ENCODE peak calls at places on chromosomes 2 and 18, in eight cellular contexts. One of them, this sample, is unnamed.

GRCh38 chr2:147543056-147543455 is 301.8 kb upstream of the ACVR2A start:
- DNase-seq in NCI-H2171 treated with DMSO at 0.1 percent for 48 hours: no peak
- DNase-seq in Daoy: no peak
- DNase-seq in activated T-cell treated with anti-CD3 and anti-CD28 coated beads for 48 hours: no peak
- DNase-seq in activated CD8-positive, alpha-beta memory T cell treated with anti-CD3 and anti-CD28 coated beads for 4 hours: no peak
- DNase-seq in NCI-H1092: no peak
- DNase-seq in stimulated activated CD4-positive, alpha-beta T cell treated with anti-CD3 and anti-CD28 coated beads, Interleukin-1b, Interleukin-23, amount 100 ng/mL, for 24 hours: no peak
- DNase-seq in AML-193: no peak
- DNase-seq in this sample: no peak

GRCh38 chr18:10863026-10863425 is 286.3 kb downstream of the PIEZO2 start:
- DNase-seq in stimulated activated CD4-positive, alpha-beta T cell treated with anti-CD3 and anti-CD28 coated beads, Interleukin-1b, Interleukin-23, amount 100 ng/mL, for 24 hours: no peak
- DNase-seq in Daoy: no peak
- DNase-seq in AML-193: no peak
- DNase-seq in NCI-H1092: no peak
- DNase-seq in activated T-cell treated with anti-CD3 and anti-CD28 coated beads for 48 hours: no peak
- DNase-seq in NCI-H2171 treated with DMSO at 0.1 percent for 48 hours: no peak
- DNase-seq in activated CD8-positive, alpha-beta memory T cell treated with anti-CD3 and anti-CD28 coated beads for 4 hours: no peak
- DNase-seq in this sample: no peak

GRCh38 chr18:62878305-62878704 is 163.0 kb downstream of the PHLPP1 start:
- DNase-seq in activated CD8-positive, alpha-beta memory T cell treated with anti-CD3 and anti-CD28 coated beads for 4 hours: no peak
- DNase-seq in AML-193: no peak
- DNase-seq in stimulated activated CD4-positive, alpha-beta T cell treated with anti-CD3 and anti-CD28 coated beads, Interleukin-1b, Interleukin-23, amount 100 ng/mL, for 24 hours: no peak
- DNase-seq in NCI-H2171 treated with DMSO at 0.1 percent for 48 hours: no peak
- DNase-seq in activated T-cell treated with anti-CD3 and anti-CD28 coated beads for 48 hours: no peak
- DNase-seq in Daoy: no peak
- DNase-seq in NCI-H1092: no peak
- DNase-seq in this sample: no peak

GRCh38 chr18:8455661-8456614 is 153.3 kb upstream of the RAB12 start:
- DNase-seq in stimulated activated CD4-positive, alpha-beta T cell treated with anti-CD3 and anti-CD28 coated beads, Interleukin-1b, Interleukin-23, amount 100 ng/mL, for 24 hours: no peak
- DNase-seq in NCI-H1092: no peak
- DNase-seq in activated T-cell treated with anti-CD3 and anti-CD28 coated beads for 48 hours: no peak
- DNase-seq in Daoy: no peak
- DNase-seq in activated CD8-positive, alpha-beta memory T cell treated with anti-CD3 and anti-CD28 coated beads for 4 hours: no peak
- DNase-seq in NCI-H2171 treated with DMSO at 0.1 percent for 48 hours: no peak
- DNase-seq in AML-193: no peak
- DNase-seq in this sample: no peak

GRCh38 chr18:49015886-49016647 is 65.3 kb upstream of the SMAD7 start:
- DNase-seq in AML-193: no peak
- DNase-seq in activated T-cell treated with anti-CD3 and anti-CD28 coated beads for 48 hours: no peak
- DNase-seq in NCI-H2171 treated with DMSO at 0.1 percent for 48 hours: no peak
- DNase-seq in Daoy: peak
- DNase-seq in NCI-H1092: no peak
- DNase-seq in stimulated activated CD4-positive, alpha-beta T cell treated with anti-CD3 and anti-CD28 coated beads, Interleukin-1b, Interleukin-23, amount 100 ng/mL, for 24 hours: no peak
- DNase-seq in activated CD8-positive, alpha-beta memory T cell treated with anti-CD3 and anti-CD28 coated beads for 4 hours: no peak
- DNase-seq in this sample: no peak

GRCh38 chr2:207750315-207750714 is 19.4 kb downstream of the FZD5 start:
- DNase-seq in stimulated activated CD4-positive, alpha-beta T cell treated with anti-CD3 and anti-CD28 coated beads, Interleukin-1b, Interleukin-23, amount 100 ng/mL, for 24 hours: no peak
- DNase-seq in activated T-cell treated with anti-CD3 and anti-CD28 coated beads for 48 hours: no peak
- DNase-seq in NCI-H2171 treated with DMSO at 0.1 percent for 48 hours: no peak
- DNase-seq in activated CD8-positive, alpha-beta memory T cell treated with anti-CD3 and anti-CD28 coated beads for 4 hours: no peak
- DNase-seq in Daoy: no peak
- DNase-seq in AML-193: no peak
- DNase-seq in NCI-H1092: peak
- DNase-seq in this sample: no peak

GRCh38 chr2:69036926-69037325 is 23.9 kb downstream of the ANTXR1 start:
- DNase-seq in NCI-H1092: no peak
- DNase-seq in activated T-cell treated with anti-CD3 and anti-CD28 coated beads for 48 hours: no peak
- DNase-seq in AML-193: no peak
- DNase-seq in activated CD8-positive, alpha-beta memory T cell treated with anti-CD3 and anti-CD28 coated beads for 4 hours: no peak
- DNase-seq in stimulated activated CD4-positive, alpha-beta T cell treated with anti-CD3 and anti-CD28 coated beads, Interleukin-1b, Interleukin-23, amount 100 ng/mL, for 24 hours: no peak
- DNase-seq in Daoy: no peak
- DNase-seq in NCI-H2171 treated with DMSO at 0.1 percent for 48 hours: no peak
- DNase-seq in this sample: no peak

GRCh38 chr2:238106698-238107524 is 6.8 kb downstream of the ESPNL start:
- DNase-seq in AML-193: no peak
- DNase-seq in NCI-H2171 treated with DMSO at 0.1 percent for 48 hours: no peak
- DNase-seq in Daoy: peak
- DNase-seq in NCI-H1092: no peak
- DNase-seq in stimulated activated CD4-positive, alpha-beta T cell treated with anti-CD3 and anti-CD28 coated beads, Interleukin-1b, Interleukin-23, amount 100 ng/mL, for 24 hours: no peak
- DNase-seq in activated CD8-positive, alpha-beta memory T cell treated with anti-CD3 and anti-CD28 coated beads for 4 hours: no peak
- DNase-seq in activated T-cell treated with anti-CD3 and anti-CD28 coated beads for 48 hours: no peak
- DNase-seq in this sample: no peak

GRCh38 chr18:13481820-13482640 is 244.3 kb downstream of the FAM210A start:
- DNase-seq in AML-193: no peak
- DNase-seq in NCI-H1092: no peak
- DNase-seq in activated CD8-positive, alpha-beta memory T cell treated with anti-CD3 and anti-CD28 coated beads for 4 hours: no peak
- DNase-seq in activated T-cell treated with anti-CD3 and anti-CD28 coated beads for 48 hours: no peak
- DNase-seq in Daoy: no peak
- DNase-seq in stimulated activated CD4-positive, alpha-beta T cell treated with anti-CD3 and anti-CD28 coated beads, Interleukin-1b, Interleukin-23, amount 100 ng/mL, for 24 hours: no peak
- DNase-seq in NCI-H2171 treated with DMSO at 0.1 percent for 48 hours: no peak
- DNase-seq in this sample: no peak

This sample was measured in anterior cingulate cortex.